ENCODE peak calls at places on chromosomes 16 and 17, in eight cellular contexts. X is SK-N-SH, B is neural progenitor cell, H is GM23338, R is HCT116, F is PC-3, D is OCI-LY7, Y is hepatocyte. C is an unnamed sample.

GRCh38 chr17:40122466-40122943 is 734 bp downstream of the MSL1 start:
- DNase-seq in F (peak; percentile 33), D (peak; percentile 63), R (no peak), B (peak; percentile 79), X (peak; percentile 80), Y (peak; percentile 80), H (peak; percentile 68), C (peak; percentile 83)

GRCh38 chr17:29958947-29959657 is 17.7 kb downstream of the EFCAB5 start:
- DNase-seq in F (peak; percentile 83), D (no peak), R (no peak), B (no peak), H (no peak), Y (no peak), X (no peak), C (peak; percentile 88)

GRCh38 chr17:80270836-80271235 is 10.2 kb downstream of the RNF213 start:
- DNase-seq in Y (no peak), X (peak; percentile 83), H (peak; percentile 89), R (no peak), B (peak; percentile 84), D (peak; percentile 62), F (peak; percentile 61), C (peak; percentile 37)

GRCh38 chr16:30621765-30622164 is 11.6 kb upstream of the ZNF689 start:
- DNase-seq in Y (no peak), B (no peak), H (no peak), R (no peak), X (no peak), D (no peak), F (peak; percentile 71), C (peak; percentile 60)

GRCh38 chr17:39605492-39606433 is 2.0 kb downstream of the NEUROD2 start:
- DNase-seq in B (peak; percentile 79), R (no peak), X (peak; percentile 66), D (no peak), H (peak; percentile 77), Y (no peak), F (no peak), C (no peak)

GRCh38 chr17:17152385-17152784 is 53.7 kb downstream of the PLD6 start:
- DNase-seq in D (no peak), B (no peak), H (no peak), F (no peak), Y (no peak), R (no peak), X (no peak), C (peak; percentile 66)

GRCh38 chr17:2241823-2242222 is 61.8 kb downstream of the SMG6 start:
- DNase-seq in X (no peak), D (no peak), F (no peak), Y (no peak), H (no peak), B (no peak), R (no peak), C (peak; percentile 87)

GRCh38 chr17:48484256-48484655 is 46.6 kb downstream of the HOXB1 start:
- DNase-seq in X (no peak), B (no peak), H (no peak), F (peak; percentile 66), R (no peak), Y (no peak), D (no peak), C (peak; percentile 76)

GRCh38 chr16:30031477-30031918 is 427 bp upstream of the TLCD3B start:
- DNase-seq in H (no peak), F (no peak), X (no peak), D (no peak), Y (no peak), R (no peak), B (no peak), C (no peak)

GRCh38 chr16:84105948-84106740 is 10.6 kb downstream of the MBTPS1 start:
- DNase-seq in H (no peak), D (no peak), B (no peak), X (no peak), Y (no peak), F (no peak), R (no peak), C (no peak)

GRCh38 chr17:75110307-75110937 is 653 bp downstream of the ARMC7 start:
- DNase-seq in R (no peak), F (peak; percentile 48), B (peak; percentile 45), Y (no peak), X (no peak), H (peak; percentile 69), D (peak; percentile 43), C (peak; percentile 62)

DNA sequence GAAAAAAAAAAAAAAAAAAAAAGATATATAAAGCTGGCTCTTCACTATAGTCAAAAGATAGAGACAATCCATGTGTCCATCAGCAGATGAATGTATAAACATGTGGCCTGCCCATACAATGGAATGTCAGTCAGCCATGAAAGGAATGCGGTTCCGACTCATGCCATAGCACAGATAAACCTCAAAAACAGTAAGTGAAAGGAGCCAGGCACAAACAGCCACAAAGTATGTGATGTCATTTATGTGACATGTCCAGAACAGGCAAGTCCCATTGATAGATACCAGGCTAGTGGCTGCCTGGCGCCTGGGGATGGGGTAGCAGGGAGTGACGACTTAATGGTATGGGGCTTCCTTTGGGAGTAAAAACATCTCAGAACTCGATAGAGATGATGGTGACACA is 155.7 kb downstream of the CMIP start:
- DNase-seq in F (peak; percentile 76), B (peak; percentile 35), H (no peak), R (no peak), X (peak; percentile 81), D (no peak), Y (peak; percentile 47), C (peak; percentile 71)
- TF ChIP-seq EZH2phosphoT487 in F (no peak), B (no peak), H (no peak), R (no peak), X (no peak), D (no peak), Y (no peak), C (no peak)

DNA sequence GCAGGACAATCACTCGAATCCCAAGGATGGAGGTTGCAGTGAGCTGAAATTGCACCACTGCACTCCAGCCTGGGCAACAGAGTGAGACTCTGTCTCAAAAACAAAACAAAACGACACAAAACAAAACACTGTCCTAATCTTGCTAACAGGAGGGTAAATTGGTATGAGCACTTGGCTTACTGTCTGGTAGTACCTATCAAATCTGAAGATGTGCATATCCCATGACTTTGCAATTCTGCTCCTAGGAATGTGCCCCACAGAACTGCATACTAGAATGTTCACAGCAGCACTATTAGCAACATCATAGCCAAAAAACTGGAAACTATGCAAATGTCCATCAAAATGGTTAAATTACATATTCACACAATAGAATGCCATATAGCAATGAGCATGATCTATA is 15.7 kb downstream of the MTSS2 start:
- DNase-seq in D (no peak), H (no peak), F (no peak), B (no peak), Y (no peak), X (no peak), R (no peak), C (no peak)
- H3K4me1 ChIP-seq in D (no peaks in the 10 kb centered on the region), H (no peaks in the 10 kb centered on the region), F (no peaks in the 10 kb centered on the region), B (no peaks in the 10 kb centered on the region), Y (no peaks in the 10 kb centered on the region), X (no peaks in the 10 kb centered on the region), R (no peaks in the 10 kb centered on the region), C (no peaks in the 10 kb centered on the region)

GRCh38 chr17:78996781-78997201 is 12.8 kb downstream of the CANT1 start:
- DNase-seq in B (no peak), R (no peak), D (no peak), Y (no peak), X (no peak), H (no peak), F (no peak), C (no peak)
- TF ChIP-seq EZH2phosphoT487 in B (no peak), R (no peak), D (no peak), Y (no peak), X (no peak), H (no peak), F (no peak), C (no peak)

GRCh38 chr16:89507834-89508590 is at the start of gene SPG7:
- DNase-seq in Y (peak; percentile 95), X (peak; percentile 99), R (peak; percentile 66), F (peak; percentile 84), D (peak; percentile 89), B (peak; percentile 96), H (peak; percentile 91), C (peak; percentile 95)

GRCh38 chr16:89505204-89506112 is 2.7 kb upstream of the SPG7 start:
- DNase-seq in Y (peak; percentile 88), H (no peak), D (peak; percentile 94), R (peak; percentile 95), X (no peak), B (no peak), F (peak; percentile 90), C (peak; percentile 74)

GRCh38 chr16:89506113-89506504 is 2.1 kb upstream of the SPG7 start:
- DNase-seq in R (no peak), Y (no peak), B (no peak), X (no peak), F (no peak), D (peak; percentile 17), H (no peak), C (no peak)

GRCh38 chr16:89507219-89507833 is 877 bp upstream of the SPG7 start:
- DNase-seq in X (no peak), F (no peak), R (no peak), H (no peak), Y (no peak), D (no peak), B (no peak), C (peak; percentile 78)

GRCh38 chr16:89506791-89507191 is 1.4 kb upstream of the SPG7 start:
- DNase-seq in D (peak; percentile 18), X (no peak), H (no peak), F (no peak), Y (no peak), B (no peak), R (no peak), C (peak; percentile 45)
- H3K4me1 ChIP-seq in D (peaks cover 36% of the 10 kb centered on the region), X (peaks cover 13% of the 10 kb centered on the region), H (peaks cover 12% of the 10 kb centered on the region), F (peaks cover 39% of the 10 kb centered on the region), Y (peaks cover 28% of the 10 kb centered on the region), B (peaks cover 13% of the 10 kb centered on the region), R (peaks cover 68% of the 10 kb centered on the region), C (peaks cover 24% of the 10 kb centered on the region)

GRCh38 chr17:38429476-38430100 is 1.3 kb downstream of the ARHGAP23 start:
- DNase-seq in D (no peak), B (no peak), X (no peak), R (no peak), H (no peak), F (no peak), Y (no peak), C (peak; percentile 36)
- TF ChIP-seq EZH2phosphoT487 in D (no peak), B (no peak), X (no peak), R (no peak), H (no peak), F (no peak), Y (no peak), C (no peak)

GRCh38 chr17:42378597-42379594 is 9.3 kb downstream of the STAT3 start:
- DNase-seq in R (no peak), H (peak; percentile 52), Y (no peak), F (no peak), X (no peak), D (peak; percentile 46), B (no peak), C (peak; percentile 64)
- H3K4me1 ChIP-seq in R (peaks cover 10% of the 10 kb centered on the region), H (peaks cover 33% of the 10 kb centered on the region), Y (peaks cover 27% of the 10 kb centered on the region), F (no peaks in the 10 kb centered on the region), X (peaks cover 2% of the 10 kb centered on the region), D (peaks cover 19% of the 10 kb centered on the region), B (peaks cover 14% of the 10 kb centered on the region), C (peaks cover 18% of the 10 kb centered on the region)